ENCODE peak calls at places on chromosomes 4 and X, in ten cellular contexts. L is tibial artery; P is activated effector memory CD4-positive, alpha-beta T cell treated with anti-CD3 and anti-CD28 coated beads, Interleukin-2, amount 50 U/mL, for 16 hours; C is left lobe of liver; S is naive thymus-derived CD4-positive, alpha-beta T cell; A is pancreas; Y is RCC 7860; X is stomach; H is NCI-H146; W is H4. T is an unnamed sample.

GRCh38 chrX:47243351-47243750 is 10.5 kb downstream of the USP11 start:
- DNase-seq in L (no peak), P (no peak), C (no peak), S (no peak), A (no peak), Y (no peak), X (no peak), H (no peak), W (no peak), T (no peak)

GRCh38 chr4:14529653-14530052 is 472.6 kb upstream of the CPEB2 start:
- DNase-seq in L (no peak), P (no peak), C (no peak), S (no peak), A (no peak), Y (no peak), X (no peak), H (no peak), W (peak), T (no peak)

GRCh38 chr4:159141193-159141592 is 38.3 kb downstream of the RAPGEF2 start:
- DNase-seq in L (no peak), P (no peak), C (no peak), S (no peak), A (no peak), Y (no peak), X (no peak), H (no peak), W (no peak), T (no peak)

GRCh38 chr4:95850161-95850560 is 10.3 kb downstream of the PDHA2 start:
- DNase-seq in L (no peak), P (no peak), C (no peak), S (no peak), A (no peak), Y (no peak), X (no peak), H (no peak), W (no peak), T (no peak)

GRCh38 chrX:15349046-15349445 is 13.7 kb upstream of the PIGA start:
- DNase-seq in L (no peak), P (no peak), C (no peak), S (peak), A (peak), Y (peak), X (peak), H (peak), W (peak), T (peak)

GRCh38 chr4:154088741-154089140 is 299.9 kb upstream of the SFRP2 start:
- DNase-seq in L (no peak), P (no peak), C (no peak), S (no peak), A (no peak), Y (no peak), X (no peak), H (no peak), W (peak), T (no peak)

GRCh38 chrX:27890611-27891010 is 82.8 kb downstream of the MAGEB10 start:
- DNase-seq in L (no peak), P (no peak), C (no peak), S (no peak), A (no peak), Y (peak), X (no peak), H (no peak), W (peak), T (no peak)

GRCh38 chr4:177945235-177945634 is 503.0 kb upstream of the AGA start:
- DNase-seq in L (no peak), P (no peak), C (no peak), S (no peak), A (no peak), Y (no peak), X (no peak), H (no peak), W (no peak), T (no peak)

GRCh38 chr4:101981756-101982155 is 191.2 kb downstream of the BANK1 start:
- DNase-seq in L (no peak), P (no peak), C (no peak), S (no peak), A (no peak), Y (no peak), X (no peak), H (no peak), W (no peak), T (no peak)

GRCh38 chr4:55345980-55346850 is at the start of gene SRD5A3:
- DNase-seq in L (peak), P (peak), C (peak), S (peak), A (peak), Y (peak), X (peak), H (peak), W (peak), T (peak)

GRCh38 chrX:54494166-54494969 is 1.7 kb downstream of the FGD1 start:
- DNase-seq in L (no peak), P (no peak), C (no peak), S (no peak), A (no peak), Y (no peak), X (no peak), H (no peak), W (no peak), T (no peak)

GRCh38 chr4:2937146-2937857 is 25.9 kb downstream of the NOP14 start:
- DNase-seq in L (peak), P (peak), C (peak), S (no peak), A (peak), Y (peak), X (peak), H (no peak), W (peak), T (no peak)

T was measured in NCI-H748 treated with DMSO at 0.1 percent for 48 hours.